ENCODE peak calls at places on chromosomes 5 and 9, in eight cellular contexts. X is HCT116, Q is GM23338, Y is neural progenitor cell, F is PC-3, V is MM.1S, I is SK-N-SH, L is hepatocyte. U is an unnamed sample.

GRCh38 chr5:35136386-35136785 is 88.6 kb upstream of the AGXT2 start:
- DNase-seq in Q (no peak), Y (no peak), L (peak; percentile 53), F (peak; percentile 95), X (no peak), V (no peak), I (no peak), U (no peak)

GRCh38 chr9:112047538-112048066 is 127.5 kb downstream of the SUSD1 start:
- DNase-seq in Q (no peak), Y (no peak), F (no peak), V (no peak), L (no peak), X (no peak), I (no peak), U (no peak)

GRCh38 chr5:111734013-111734412 is 23.0 kb downstream of the NREP start:
- DNase-seq in L (no peak), I (no peak), F (no peak), X (no peak), V (no peak), Y (no peak), Q (no peak), U (no peak)

GRCh38 chr5:140175367-140176027 is 509 bp downstream of the CYSTM1 start:
- DNase-seq in V (peak; percentile 45), Q (peak; percentile 79), F (peak; percentile 56), I (peak; percentile 83), L (peak; percentile 87), X (no peak), Y (peak; percentile 87), U (peak; percentile 70)

GRCh38 chr5:14123974-14124482 is 19.1 kb upstream of the TRIO start:
- DNase-seq in Y (no peak), I (no peak), F (no peak), Q (no peak), L (no peak), V (no peak), X (no peak), U (no peak)

GRCh38 chr9:102855646-102856045 is 139.5 kb upstream of the CYLC2 start:
- DNase-seq in X (no peak), F (no peak), Q (no peak), V (no peak), I (no peak), Y (no peak), L (no peak), U (no peak)

GRCh38 chr5:16957305-16958165 is 21.4 kb upstream of the MYO10 start:
- DNase-seq in I (no peak), Q (no peak), Y (no peak), F (peak; percentile 100), V (no peak), X (no peak), L (no peak), U (no peak)

GRCh38 chr5:142915840-142916424 is 145.8 kb downstream of the ARHGAP26 start:
- DNase-seq in L (peak; percentile 64), I (peak; percentile 37), Q (peak; percentile 89), F (peak; percentile 63), Y (peak; percentile 67), X (no peak), V (peak; percentile 58), U (peak; percentile 55)

GRCh38 chr5:37132646-37133045 is 116.5 kb downstream of the CPLANE1 start:
- DNase-seq in X (no peak), Q (no peak), I (no peak), V (no peak), F (no peak), Y (no peak), L (no peak), U (no peak)

GRCh38 chr5:180818275-180818674 is 15.7 kb upstream of the MGAT1 start:
- DNase-seq in Q (no peak), X (no peak), I (no peak), L (no peak), V (no peak), F (no peak), Y (no peak), U (no peak)

GRCh38 chr9:26219961-26220360 is 541.7 kb upstream of the TUSC1 start:
- DNase-seq in F (no peak), X (no peak), L (no peak), Y (no peak), Q (peak; percentile 19), I (no peak), V (no peak), U (no peak)

GRCh38 chr9:133199648-133200321 is 9.3 kb downstream of the OBP2B start:
- DNase-seq in I (no peak), Y (no peak), L (no peak), F (no peak), Q (peak; percentile 80), X (no peak), V (no peak), U (no peak)

GRCh38 chr5:126046275-126046674 is 376.9 kb upstream of the GRAMD2B start:
- DNase-seq in F (no peak), I (no peak), Y (no peak), L (no peak), X (no peak), Q (no peak), V (no peak), U (no peak)

GRCh38 chr9:106799146-106799545 is 63.8 kb upstream of the ZNF462 start:
- DNase-seq in I (no peak), F (peak; percentile 71), X (no peak), L (no peak), Q (peak; percentile 34), Y (no peak), V (no peak), U (no peak)

GRCh38 chr5:21071986-21072385 is 1084.0 kb upstream of the CDH18 start:
- DNase-seq in V (no peak), L (no peak), I (no peak), Q (no peak), F (peak; percentile 40), X (no peak), Y (no peak), U (no peak)

GRCh38 chr9:136795027-136795402 is 1.1 kb upstream of the CCDC183 start:
- DNase-seq in L (no peak), I (no peak), F (no peak), Y (no peak), Q (no peak), V (no peak), X (no peak), U (no peak)
- TF ChIP-seq EZH2phosphoT487 in L (no peak), I (no peak), F (no peak), Y (no peak), Q (no peak), V (no peak), X (no peak), U (no peak)

GRCh38 chr5:41266377-41266776 is 53.0 kb upstream of the C6 start:
- DNase-seq in Q (no peak), I (no peak), X (no peak), Y (no peak), L (no peak), V (no peak), F (no peak), U (no peak)

GRCh38 chr5:41275813-41276512 is 62.6 kb upstream of the C6 start:
- DNase-seq in Y (no peak), X (no peak), L (no peak), Q (no peak), V (no peak), F (no peak), I (no peak), U (no peak)

GRCh38 chr5:41268894-41269293 is 55.6 kb upstream of the C6 start:
- DNase-seq in I (no peak), L (no peak), Q (no peak), V (no peak), X (no peak), F (no peak), Y (no peak), U (no peak)

DNA sequence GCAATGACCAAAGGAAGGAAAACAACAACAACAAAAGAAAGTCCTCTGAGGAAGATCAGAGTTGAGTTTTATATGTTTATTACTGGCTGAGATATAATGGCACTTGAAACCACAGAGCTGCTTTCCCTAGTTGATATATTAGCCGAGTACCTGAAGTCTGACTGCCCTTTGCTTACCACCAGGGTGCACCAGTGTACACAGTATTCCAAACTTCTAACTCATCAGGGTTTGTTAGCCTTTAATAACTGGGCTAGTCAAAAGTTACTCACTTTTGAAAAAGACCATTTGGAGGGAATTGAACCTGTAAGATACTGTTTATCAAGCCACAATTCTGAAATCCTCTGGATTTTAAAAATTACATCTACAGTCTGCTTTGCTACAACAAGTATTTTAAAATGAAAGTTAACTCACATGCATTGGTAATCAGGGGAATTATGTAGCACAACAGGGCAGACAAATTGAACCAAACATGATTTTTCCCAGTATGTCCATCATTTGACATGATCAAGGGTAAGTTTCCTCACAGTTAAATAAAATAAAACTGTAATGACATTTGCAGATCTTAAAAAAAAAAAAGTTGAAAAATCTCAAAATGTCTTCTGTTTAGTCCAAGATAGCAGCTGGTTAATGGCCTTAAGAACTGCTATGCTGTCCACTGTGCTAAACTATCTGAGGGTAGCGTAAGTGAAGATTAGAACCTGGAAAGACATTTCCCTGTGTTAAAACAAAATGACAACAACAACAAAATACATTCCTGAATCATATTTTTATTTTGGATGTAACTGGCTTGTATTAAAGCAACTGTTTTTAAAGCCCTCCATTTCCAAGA is 57.3 kb upstream of the C6 start:
- DNase-seq in Y (peak; percentile 62), F (peak; percentile 85), Q (peak; percentile 71), X (peak; percentile 33), L (peak; percentile 68), I (peak; percentile 18), V (peak; percentile 54), U (peak; percentile 21)
- TF ChIP-seq CTCF in Y (peak; percentile 84), F (peak; percentile 97), Q (peak; percentile 87), X (peak; percentile 70), L (peak; percentile 77), I (peak; percentile 91), V (peak; percentile 77), U (peak; percentile 72)

GRCh38 chr5:96093890-96094381 is 132.3 kb upstream of the ELL2 start:
- DNase-seq in F (peak; percentile 95), V (no peak), L (no peak), Q (no peak), Y (no peak), X (peak; percentile 53), I (no peak), U (no peak)
- TF ChIP-seq EZH2phosphoT487 in F (no peak), V (no peak), L (no peak), Q (no peak), Y (no peak), X (no peak), I (no peak), U (no peak)

GRCh38 chr9:9914174-9914573 is 698.6 kb downstream of the PTPRD start:
- DNase-seq in X (no peak), V (no peak), F (no peak), Q (peak; percentile 60), L (no peak), I (no peak), Y (peak; percentile 8), U (no peak)
- TF ChIP-seq CTCF in X (no peak), V (no peak), F (no peak), Q (peak; percentile 46), L (no peak), I (no peak), Y (peak; percentile 18), U (no peak)

U was measured in OCI-LY7.